ENCODE peak calls at places on chromosome 1, in seven cellular contexts. One of them, this sample, is unnamed.

GRCh38 chr1:156767879-156768608 is 709 bp downstream of the PRCC start:
- DNase-seq in effector CD4-positive, alpha-beta T cell: peak
- DNase-seq in activated CD8-positive, alpha-beta memory T cell treated with anti-CD3 and anti-CD28 coated beads for 1 hour: no peak
- DNase-seq in type B pancreatic cell: no peak
- DNase-seq in GM13976: peak
- DNase-seq in MG63: peak
- DNase-seq in CD4-positive, CD25-positive, alpha-beta regulatory T cell: peak
- DNase-seq in this sample: no peak

GRCh38 chr1:205681364-205681763 is 1.1 kb upstream of the SLC45A3 start:
- DNase-seq in effector CD4-positive, alpha-beta T cell: no peak
- DNase-seq in type B pancreatic cell: no peak
- DNase-seq in CD4-positive, CD25-positive, alpha-beta regulatory T cell: no peak
- DNase-seq in MG63: no peak
- DNase-seq in GM13976: no peak
- DNase-seq in activated CD8-positive, alpha-beta memory T cell treated with anti-CD3 and anti-CD28 coated beads for 1 hour: no peak
- DNase-seq in this sample: no peak

GRCh38 chr1:171438441-171438840 is 46.9 kb upstream of the PRRC2C start:
- DNase-seq in activated CD8-positive, alpha-beta memory T cell treated with anti-CD3 and anti-CD28 coated beads for 1 hour: no peak
- DNase-seq in CD4-positive, CD25-positive, alpha-beta regulatory T cell: no peak
- DNase-seq in type B pancreatic cell: no peak
- DNase-seq in effector CD4-positive, alpha-beta T cell: no peak
- DNase-seq in GM13976: no peak
- DNase-seq in MG63: peak
- DNase-seq in this sample: no peak

GRCh38 chr1:235861857-235862256 is 4.8 kb downstream of the LYST start:
- DNase-seq in CD4-positive, CD25-positive, alpha-beta regulatory T cell: no peak
- DNase-seq in GM13976: no peak
- DNase-seq in MG63: no peak
- DNase-seq in activated CD8-positive, alpha-beta memory T cell treated with anti-CD3 and anti-CD28 coated beads for 1 hour: no peak
- DNase-seq in type B pancreatic cell: no peak
- DNase-seq in effector CD4-positive, alpha-beta T cell: no peak
- DNase-seq in this sample: no peak

GRCh38 chr1:183989078-183989577 is 48.4 kb downstream of the COLGALT2 start:
- DNase-seq in type B pancreatic cell: no peak
- DNase-seq in effector CD4-positive, alpha-beta T cell: no peak
- DNase-seq in GM13976: peak
- DNase-seq in activated CD8-positive, alpha-beta memory T cell treated with anti-CD3 and anti-CD28 coated beads for 1 hour: no peak
- DNase-seq in CD4-positive, CD25-positive, alpha-beta regulatory T cell: no peak
- DNase-seq in MG63: peak
- DNase-seq in this sample: no peak

GRCh38 chr1:54606096-54606989 is 17.0 kb downstream of the FAM151A start:
- DNase-seq in effector CD4-positive, alpha-beta T cell: no peak
- DNase-seq in GM13976: no peak
- DNase-seq in activated CD8-positive, alpha-beta memory T cell treated with anti-CD3 and anti-CD28 coated beads for 1 hour: no peak
- DNase-seq in MG63: no peak
- DNase-seq in CD4-positive, CD25-positive, alpha-beta regulatory T cell: no peak
- DNase-seq in type B pancreatic cell: no peak
- DNase-seq in this sample: no peak

GRCh38 chr1:2451744-2452582 is 24.1 kb upstream of the PLCH2 start:
- DNase-seq in effector CD4-positive, alpha-beta T cell: no peak
- DNase-seq in CD4-positive, CD25-positive, alpha-beta regulatory T cell: no peak
- DNase-seq in type B pancreatic cell: no peak
- DNase-seq in activated CD8-positive, alpha-beta memory T cell treated with anti-CD3 and anti-CD28 coated beads for 1 hour: no peak
- DNase-seq in MG63: peak
- DNase-seq in GM13976: no peak
- DNase-seq in this sample: no peak

GRCh38 chr1:219876798-219877209 is 51.6 kb downstream of the SLC30A10 start:
- DNase-seq in CD4-positive, CD25-positive, alpha-beta regulatory T cell: no peak
- DNase-seq in type B pancreatic cell: no peak
- DNase-seq in activated CD8-positive, alpha-beta memory T cell treated with anti-CD3 and anti-CD28 coated beads for 1 hour: no peak
- DNase-seq in effector CD4-positive, alpha-beta T cell: no peak
- DNase-seq in GM13976: no peak
- DNase-seq in MG63: peak
- DNase-seq in this sample: no peak

GRCh38 chr1:41537788-41538351 is 53.4 kb upstream of the EDN2 start:
- DNase-seq in CD4-positive, CD25-positive, alpha-beta regulatory T cell: no peak
- DNase-seq in MG63: peak
- DNase-seq in effector CD4-positive, alpha-beta T cell: no peak
- DNase-seq in activated CD8-positive, alpha-beta memory T cell treated with anti-CD3 and anti-CD28 coated beads for 1 hour: no peak
- DNase-seq in type B pancreatic cell: no peak
- DNase-seq in GM13976: no peak
- DNase-seq in this sample: no peak

GRCh38 chr1:233364026-233364425 is 36.5 kb downstream of the MAP3K21 start:
- DNase-seq in type B pancreatic cell: no peak
- DNase-seq in activated CD8-positive, alpha-beta memory T cell treated with anti-CD3 and anti-CD28 coated beads for 1 hour: no peak
- DNase-seq in GM13976: no peak
- DNase-seq in CD4-positive, CD25-positive, alpha-beta regulatory T cell: no peak
- DNase-seq in MG63: no peak
- DNase-seq in effector CD4-positive, alpha-beta T cell: no peak
- DNase-seq in this sample: no peak

GRCh38 chr1:11930571-11931445 is 3.7 kb upstream of the PLOD1 start:
- DNase-seq in CD4-positive, CD25-positive, alpha-beta regulatory T cell: no peak
- DNase-seq in MG63: peak
- DNase-seq in activated CD8-positive, alpha-beta memory T cell treated with anti-CD3 and anti-CD28 coated beads for 1 hour: no peak
- DNase-seq in type B pancreatic cell: no peak
- DNase-seq in effector CD4-positive, alpha-beta T cell: no peak
- DNase-seq in GM13976: no peak
- DNase-seq in this sample: no peak

GRCh38 chr1:87292684-87293493 is 35.8 kb upstream of the LMO4 start:
- DNase-seq in type B pancreatic cell: no peak
- DNase-seq in activated CD8-positive, alpha-beta memory T cell treated with anti-CD3 and anti-CD28 coated beads for 1 hour: peak
- DNase-seq in MG63: peak
- DNase-seq in GM13976: peak
- DNase-seq in effector CD4-positive, alpha-beta T cell: peak
- DNase-seq in CD4-positive, CD25-positive, alpha-beta regulatory T cell: peak
- DNase-seq in this sample: peak

GRCh38 chr1:173420330-173420806 is 56.8 kb upstream of the PRDX6 start:
- DNase-seq in effector CD4-positive, alpha-beta T cell: peak
- DNase-seq in GM13976: no peak
- DNase-seq in type B pancreatic cell: no peak
- DNase-seq in activated CD8-positive, alpha-beta memory T cell treated with anti-CD3 and anti-CD28 coated beads for 1 hour: peak
- DNase-seq in CD4-positive, CD25-positive, alpha-beta regulatory T cell: peak
- DNase-seq in MG63: peak
- DNase-seq in this sample: peak

GRCh38 chr1:169601096-169601881 is 15.0 kb upstream of the F5 start:
- DNase-seq in effector CD4-positive, alpha-beta T cell: no peak
- DNase-seq in GM13976: peak
- DNase-seq in type B pancreatic cell: no peak
- DNase-seq in activated CD8-positive, alpha-beta memory T cell treated with anti-CD3 and anti-CD28 coated beads for 1 hour: no peak
- DNase-seq in CD4-positive, CD25-positive, alpha-beta regulatory T cell: peak
- DNase-seq in MG63: no peak
- DNase-seq in this sample: no peak

GRCh38 chr1:39625462-39626273 is 13.8 kb downstream of the HEYL start:
- DNase-seq in GM13976: no peak
- DNase-seq in activated CD8-positive, alpha-beta memory T cell treated with anti-CD3 and anti-CD28 coated beads for 1 hour: no peak
- DNase-seq in CD4-positive, CD25-positive, alpha-beta regulatory T cell: no peak
- DNase-seq in effector CD4-positive, alpha-beta T cell: no peak
- DNase-seq in type B pancreatic cell: no peak
- DNase-seq in MG63: no peak
- DNase-seq in this sample: no peak

GRCh38 chr1:201309420-201309819 is 26.1 kb downstream of the PKP1 start:
- DNase-seq in type B pancreatic cell: no peak
- DNase-seq in MG63: no peak
- DNase-seq in GM13976: peak
- DNase-seq in effector CD4-positive, alpha-beta T cell: no peak
- DNase-seq in activated CD8-positive, alpha-beta memory T cell treated with anti-CD3 and anti-CD28 coated beads for 1 hour: no peak
- DNase-seq in CD4-positive, CD25-positive, alpha-beta regulatory T cell: peak
- DNase-seq in this sample: no peak

This sample was measured in naive thymus-derived CD4-positive, alpha-beta T cell.